ENCODE peak calls at places on chromosome 2, in six cellular contexts. U is activated T-cell treated with anti-CD3 and anti-CD28 coated beads, Interleukin-2, amount 50 U/mL, for 48 hours; V is NCI-H748 treated with DMSO at 0.1 percent for 48 hours; X is RKO; P is tibial artery; Y is HCEC 1CT. N is an unnamed sample.

GRCh38 chr2:15212249-15212648 is 348.9 kb downstream of the NBAS start:
- DNase-seq in U (no peak), V (no peak), X (no peak), P (no peak), Y (no peak), N (no peak)

GRCh38 chr2:191148766-191149165 is 2.0 kb downstream of the STAT4 start:
- DNase-seq in U (no peak), V (no peak), X (no peak), P (no peak), Y (no peak), N (no peak)

GRCh38 chr2:173711816-173712215 is 253.4 kb downstream of the SP3 start:
- DNase-seq in U (no peak), V (no peak), X (no peak), P (no peak), Y (no peak), N (no peak)

GRCh38 chr2:231390667-231391066 is 4.8 kb upstream of the B3GNT7 start:
- DNase-seq in U (no peak), V (no peak), X (no peak), P (no peak), Y (no peak), N (no peak)

GRCh38 chr2:9266711-9267110 is 60.1 kb downstream of the ASAP2 start:
- DNase-seq in U (no peak), V (no peak), X (no peak), P (no peak), Y (no peak), N (no peak)

GRCh38 chr2:217994776-217995274 is 8.0 kb downstream of the TNS1 start:
- DNase-seq in U (no peak), V (no peak), X (no peak), P (no peak), Y (peak), N (peak)

GRCh38 chr2:18971628-18972027 is 382.3 kb upstream of the NT5C1B start:
- DNase-seq in U (no peak), V (no peak), X (peak), P (no peak), Y (peak), N (no peak)

GRCh38 chr2:193783681-193784080 is 1588.9 kb upstream of the TMEFF2 start:
- DNase-seq in U (no peak), V (no peak), X (no peak), P (no peak), Y (no peak), N (no peak)

N was measured in Caki2.